ENCODE peak calls at places on chromosomes 16 and 17, in ten cellular contexts. H is lung, I is nephron progenitor cell, J is endothelial cell, O is endothelial cell of umbilical vein, W is GM12865, L is BJ, Y is GM20000, X is kidney epithelial cell, P is PC-9. F is an unnamed sample.

GRCh38 chr17:32701860-32702259 is 175.1 kb downstream of the MYO1D start:
- DNase-seq in I (no peak), P (no peak), J (no peak), X (no peak), H (no peak), Y (no peak), O (no peak), L (no peak), W (no peak), F (no peak)

GRCh38 chr17:32917081-32917480 is 10.9 kb upstream of the TMEM98 start:
- DNase-seq in Y (no peak), L (no peak), X (no peak), O (no peak), P (no peak), J (no peak), H (no peak), I (no peak), W (peak), F (no peak)

GRCh38 chr17:42617956-42618431 is 8.5 kb downstream of the TUBG1 start:
- DNase-seq in W (peak), Y (peak), H (no peak), I (no peak), P (no peak), J (no peak), X (no peak), O (no peak), L (no peak), F (no peak)

GRCh38 chr16:67961551-67961957 is 6.9 kb downstream of the SLC12A4 start:
- DNase-seq in L (no peak), X (no peak), W (no peak), O (no peak), P (peak), J (no peak), Y (no peak), I (no peak), H (peak), F (no peak)

GRCh38 chr16:17104654-17105053 is 366.1 kb downstream of the XYLT1 start:
- DNase-seq in P (no peak), X (no peak), Y (no peak), L (no peak), O (no peak), W (no peak), H (no peak), J (no peak), I (no peak), F (no peak)

GRCh38 chr17:50344712-50345380 is 1.1 kb upstream of the XYLT2 start:
- DNase-seq in J (no peak), X (no peak), W (no peak), Y (peak), I (no peak), P (no peak), L (no peak), H (no peak), O (no peak), F (peak)

GRCh38 chr17:56710986-56711385 is 117.5 kb downstream of the NOG start:
- DNase-seq in I (no peak), W (no peak), H (no peak), Y (no peak), O (no peak), L (no peak), J (no peak), X (peak), P (peak), F (no peak)

GRCh38 chr17:67049025-67049739 is 4.8 kb downstream of the CACNG1 start:
- DNase-seq in O (no peak), X (no peak), Y (no peak), P (no peak), I (no peak), W (no peak), J (no peak), H (no peak), L (no peak), F (no peak)

GRCh38 chr17:80633197-80633596 is 88.6 kb downstream of the RPTOR start:
- DNase-seq in X (no peak), I (peak), L (no peak), H (no peak), O (no peak), P (no peak), Y (no peak), J (no peak), W (no peak), F (no peak)

GRCh38 chr16:20884240-20884556 is 16.0 kb downstream of the DCUN1D3 start:
- DNase-seq in P (no peak), Y (no peak), X (no peak), O (no peak), H (no peak), L (no peak), W (no peak), I (no peak), J (no peak), F (peak)

GRCh38 chr17:70251704-70252103 is 82.4 kb downstream of the KCNJ2 start:
- DNase-seq in I (no peak), P (no peak), W (no peak), L (no peak), X (no peak), O (no peak), Y (no peak), J (no peak), H (no peak), F (no peak)

GRCh38 chr16:31420037-31420436 is 8.1 kb downstream of the COX6A2 start:
- DNase-seq in I (no peak), X (no peak), W (peak), Y (no peak), J (no peak), O (no peak), P (no peak), L (no peak), H (no peak), F (peak)

GRCh38 chr16:81873843-81874752 is 95.0 kb downstream of the PLCG2 start:
- DNase-seq in I (peak), L (no peak), J (peak), Y (peak), O (peak), H (peak), X (no peak), W (peak), P (peak), F (peak)

GRCh38 chr17:76296186-76296585 is 11.9 kb downstream of the QRICH2 start:
- DNase-seq in X (no peak), P (no peak), H (no peak), O (no peak), W (no peak), Y (no peak), I (no peak), J (no peak), L (no peak), F (no peak)

GRCh38 chr17:72569193-72569946 is 448.6 kb downstream of the SOX9 start:
- DNase-seq in J (no peak), X (no peak), L (no peak), Y (no peak), I (no peak), W (no peak), O (no peak), H (no peak), P (no peak), F (no peak)

GRCh38 chr17:63460018-63460417 is 13.9 kb upstream of the CYB561 start:
- DNase-seq in O (no peak), L (no peak), Y (no peak), H (no peak), J (no peak), X (no peak), I (no peak), P (no peak), W (no peak), F (no peak)

GRCh38 chr17:51374220-51374619 is 113.9 kb downstream of the UTP18 start:
- DNase-seq in O (no peak), W (no peak), I (no peak), Y (no peak), J (no peak), P (no peak), X (no peak), L (no peak), H (no peak), F (no peak)

GRCh38 chr17:38571833-38572274 is 33.9 kb downstream of the SRCIN1 start:
- DNase-seq in L (no peak), I (peak), J (no peak), H (no peak), P (no peak), Y (peak), X (no peak), W (no peak), O (no peak), F (peak)

GRCh38 chr16:3101841-3102470 is 2.9 kb upstream of the ZSCAN10 start:
- DNase-seq in O (peak), Y (peak), H (no peak), P (no peak), W (no peak), I (no peak), J (peak), X (no peak), L (no peak), F (no peak)

GRCh38 chr16:80991792-80992430 is 14.8 kb downstream of the CMC2 start:
- DNase-seq in X (no peak), Y (no peak), W (no peak), J (no peak), L (no peak), I (no peak), O (no peak), P (no peak), H (no peak), F (no peak)

GRCh38 chr17:27990100-27990499 is 52.4 kb upstream of the NLK start:
- DNase-seq in J (no peak), H (no peak), I (no peak), O (no peak), X (no peak), W (no peak), L (no peak), Y (no peak), P (no peak), F (no peak)

GRCh38 chr16:80986557-80986956 is 20.1 kb downstream of the CMC2 start:
- DNase-seq in I (no peak), W (no peak), L (no peak), Y (no peak), H (no peak), J (no peak), O (no peak), X (no peak), P (no peak), F (no peak)

GRCh38 chr17:82029391-82029790 is 2.1 kb upstream of the RAC3 start:
- DNase-seq in P (no peak), I (no peak), J (no peak), X (no peak), O (no peak), L (no peak), W (no peak), H (no peak), Y (no peak), F (no peak)

GRCh38 chr17:14282700-14283099 is 18.2 kb upstream of the HS3ST3B1 start:
- DNase-seq in X (no peak), L (no peak), H (no peak), Y (no peak), P (no peak), O (no peak), I (no peak), W (no peak), J (no peak), F (no peak)

GRCh38 chr17:17719966-17720543 is 38.8 kb downstream of the RAI1 start:
- DNase-seq in J (no peak), P (peak), O (no peak), W (no peak), X (no peak), I (no peak), Y (no peak), L (no peak), H (no peak), F (no peak)

GRCh38 chr16:626787-627457 is 3.9 kb upstream of the WFIKKN1 start:
- DNase-seq in L (peak), W (no peak), J (no peak), Y (no peak), I (no peak), H (peak), O (peak), X (peak), P (peak), F (no peak)

GRCh38 chr16:79639576-79640311 is 39.2 kb upstream of the MAF start:
- DNase-seq in I (no peak), W (no peak), H (no peak), P (no peak), J (no peak), L (no peak), X (no peak), Y (no peak), O (no peak), F (peak)

GRCh38 chr17:72775914-72776313 is 316.6 kb downstream of the SLC39A11 start:
- DNase-seq in Y (no peak), X (no peak), I (no peak), O (no peak), L (no peak), P (no peak), W (no peak), H (no peak), J (no peak), F (no peak)

GRCh38 chr17:42928714-42929496 is 28.3 kb downstream of the G6PC1 start:
- DNase-seq in O (peak), X (peak), J (peak), P (peak), H (peak), W (peak), Y (peak), L (peak), I (peak), F (peak)

GRCh38 chr17:1999557-2000251 is 25.4 kb downstream of the RTN4RL1 start:
- DNase-seq in I (no peak), H (no peak), P (peak), L (no peak), W (no peak), Y (no peak), O (peak), J (peak), X (no peak), F (no peak)

GRCh38 chr16:76265434-76266045 is 11.7 kb upstream of the CNTNAP4 start:
- DNase-seq in H (no peak), P (peak), I (peak), J (peak), W (peak), Y (peak), X (no peak), L (no peak), O (no peak), F (peak)

GRCh38 chr16:87133966-87134945 is 182.9 kb downstream of the C16orf95 start:
- DNase-seq in L (no peak), H (no peak), Y (no peak), I (no peak), X (no peak), W (no peak), J (no peak), O (no peak), P (no peak), F (no peak)

GRCh38 chr17:82282239-82283207 is 9.0 kb upstream of the CSNK1D start:
- DNase-seq in O (no peak), J (no peak), L (no peak), X (no peak), W (no peak), H (no peak), Y (no peak), I (no peak), P (peak), F (no peak)

GRCh38 chr17:17354560-17355357 is 51.6 kb downstream of the NT5M start:
- DNase-seq in X (no peak), O (peak), I (peak), L (no peak), Y (peak), P (peak), H (peak), W (peak), J (peak), F (peak)

GRCh38 chr17:66564992-66565465 is 262.6 kb downstream of the PRKCA start:
- DNase-seq in P (no peak), H (no peak), I (no peak), L (no peak), O (no peak), J (no peak), W (no peak), X (no peak), Y (no peak), F (no peak)

GRCh38 chr17:7572588-7573323 is 6.7 kb upstream of the CD68 start:
- DNase-seq in L (peak), H (no peak), J (peak), I (peak), Y (peak), P (peak), X (peak), O (peak), W (peak), F (peak)
- TF ChIP-seq CTCF in L (peak), H (no peak), J (no peak), I (no peak), Y (no peak), P (no peak), X (no peak), O (no peak), W (no peak), F (no peak)

GRCh38 chr17:48574523-48575065 is 3.6 kb downstream of the HOXB4 start:
- DNase-seq in X (no peak), L (no peak), W (no peak), Y (no peak), I (no peak), H (no peak), J (no peak), P (no peak), O (no peak), F (no peak)
- TF ChIP-seq CTCF in X (no peak), L (no peak), W (no peak), Y (no peak), I (no peak), H (no peak), J (no peak), P (no peak), O (no peak), F (no peak)

DNA sequence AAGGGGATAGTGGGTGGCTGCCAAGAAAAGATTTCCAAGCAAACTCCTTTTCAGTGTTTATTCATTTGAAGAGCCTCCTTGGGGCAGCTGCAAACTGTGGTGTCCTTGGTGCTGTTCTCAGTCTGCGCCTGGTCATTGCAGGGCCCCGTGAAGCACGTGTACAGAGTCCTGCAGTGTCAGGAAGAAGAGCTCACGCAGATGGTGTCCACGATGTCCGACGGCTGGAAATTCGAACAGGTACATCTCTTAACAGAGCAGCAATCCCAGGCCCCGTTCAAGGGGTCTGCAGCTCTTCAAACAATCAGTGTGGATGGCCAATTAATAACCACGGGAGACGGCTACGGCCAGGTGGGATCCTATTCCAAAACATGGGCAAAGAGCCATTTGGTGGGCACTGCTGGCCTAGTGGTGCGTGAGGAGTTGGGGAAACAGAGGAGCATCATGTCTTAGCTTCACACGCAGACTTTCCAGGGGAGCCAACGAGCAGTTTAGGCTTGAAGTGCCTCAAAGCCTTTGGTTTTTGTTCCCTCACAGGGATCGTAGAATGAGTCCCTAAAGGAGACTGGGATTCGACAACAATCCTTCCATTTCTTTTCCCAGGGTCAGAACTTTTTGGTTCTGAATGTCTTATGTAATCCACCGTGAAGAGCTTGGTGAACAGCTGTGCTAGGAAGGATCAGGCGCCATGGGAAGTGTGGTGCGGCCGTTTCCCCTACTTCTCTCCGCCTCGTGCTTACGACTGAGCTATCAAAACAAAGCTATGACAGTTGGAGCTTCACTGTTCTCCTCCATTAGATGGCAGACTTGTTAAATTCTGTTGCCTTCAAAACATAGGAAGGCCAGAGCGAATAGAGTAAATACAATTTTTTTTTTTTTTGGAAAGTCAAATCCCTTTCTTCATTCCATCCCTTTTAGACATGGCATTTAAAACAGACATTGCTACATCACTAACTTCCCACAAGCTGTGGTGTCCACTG is 12.6 kb downstream of the KCTD2 start:
- DNase-seq in L (peak), Y (no peak), I (no peak), H (no peak), P (no peak), X (no peak), W (no peak), O (peak), J (no peak), F (no peak)
- TF ChIP-seq CTCF in L (peak), Y (no peak), I (peak), H (peak), P (peak), X (peak), W (no peak), O (peak), J (no peak), F (no peak)

DNA sequence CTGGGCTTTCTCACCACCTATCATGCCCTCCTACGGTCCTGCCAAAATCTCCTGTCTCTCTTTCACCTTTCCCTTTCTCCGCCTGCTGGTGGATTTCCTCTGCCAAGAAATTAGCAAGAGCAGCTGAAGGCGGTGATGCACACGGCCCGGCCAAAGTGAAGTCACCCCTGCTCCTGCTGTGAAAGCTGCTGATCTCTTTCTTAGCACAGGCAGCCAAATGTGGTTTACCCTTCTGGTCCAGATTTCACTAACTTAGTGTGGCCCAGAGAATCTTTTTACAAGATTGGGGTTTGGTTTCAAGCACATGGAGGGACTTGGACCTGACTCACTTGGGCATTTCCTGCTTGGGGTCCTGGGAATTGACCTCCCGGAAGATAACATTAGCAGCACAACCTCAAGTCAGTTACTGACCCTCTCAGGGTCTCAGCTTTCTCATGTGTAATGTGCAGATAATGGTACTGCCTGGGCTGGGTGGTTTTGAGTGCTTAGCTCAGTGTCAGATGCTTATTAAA is 155.7 kb downstream of the SOCS1 start:
- DNase-seq in O (peak), H (no peak), P (no peak), X (no peak), J (peak), W (peak), I (peak), Y (peak), L (peak), F (peak)
- TF ChIP-seq CTCF in O (peak), H (no peak), P (no peak), X (peak), J (no peak), W (peak), I (no peak), Y (no peak), L (peak), F (no peak)

DNA sequence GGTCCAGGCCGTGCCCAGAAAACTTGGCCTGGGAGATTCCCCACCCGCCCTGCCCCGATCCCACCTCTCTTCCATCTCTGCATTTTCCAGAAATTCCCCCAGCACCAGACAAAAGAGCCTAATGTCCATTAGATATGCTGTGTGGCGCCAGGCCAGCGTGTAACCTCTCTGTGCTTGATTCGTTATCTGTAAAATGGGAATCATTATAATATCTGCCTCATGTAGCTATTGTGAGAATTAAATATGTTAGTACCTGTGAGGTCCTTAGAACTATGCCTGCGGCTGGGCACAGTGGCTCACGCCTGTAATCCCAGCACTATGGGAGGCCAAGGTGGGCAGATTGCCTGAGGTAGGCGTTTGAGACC is 33.6 kb upstream of the IL21R start:
- DNase-seq in H (no peak), Y (no peak), J (no peak), O (no peak), L (no peak), I (no peak), P (no peak), X (no peak), W (no peak), F (no peak)
- TF ChIP-seq CTCF in H (no peak), Y (no peak), J (no peak), O (no peak), L (no peak), I (no peak), P (no peak), X (no peak), W (no peak), F (peak)

DNA sequence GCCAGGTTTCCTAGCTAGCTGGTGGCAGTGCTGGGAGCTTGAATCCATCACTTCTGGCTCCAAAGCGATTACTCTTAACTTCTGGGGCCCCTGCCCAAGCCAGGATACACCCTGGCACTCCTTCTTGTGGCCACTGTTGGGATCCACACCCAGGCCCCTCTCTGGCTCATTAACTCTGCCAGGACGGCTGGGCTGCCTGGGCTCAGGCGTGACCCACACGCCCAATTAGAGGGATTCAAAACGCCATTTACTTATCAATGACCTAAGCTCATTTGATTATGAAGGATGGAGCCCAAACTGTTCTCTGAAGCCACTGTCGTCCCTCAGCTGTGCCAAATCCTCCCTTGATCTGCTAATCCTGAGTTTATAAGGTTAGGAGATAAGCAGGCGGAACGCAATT is 79.7 kb upstream of the BRD7 start:
- DNase-seq in X (no peak), H (no peak), P (no peak), Y (no peak), L (no peak), W (no peak), O (no peak), J (no peak), I (no peak), F (no peak)
- TF ChIP-seq CTCF in X (peak), H (no peak), P (peak), Y (no peak), L (no peak), W (no peak), O (no peak), J (no peak), I (peak), F (no peak)